ENCODE peak calls at places on chromosomes 5 and 9, in ten cellular contexts. B, R, F, O, E, V, S, C, K and G are unnamed samples.
A peak's percentile ranks its signal among the peaks of the same experiment; 100 is the strongest.

GRCh38 chr5:16160706-16161105 is 18.9 kb downstream of the MARCHF11 start:
- DNase-seq in B (no peak), R (no peak), F (peak; percentile 24), O (no peak), E (no peak), V (peak; percentile 4), S (peak; percentile 44), C (peak; percentile 82), K (peak; percentile 72), G (peak; percentile 60)

GRCh38 chr5:54518146-54519082 is 855 bp downstream of the SNX18 start:
- DNase-seq in B (peak; percentile 75), R (peak; percentile 78), F (no peak), O (peak; percentile 43), E (peak; percentile 70), V (no peak), S (no peak), C (no peak), K (peak; percentile 64), G (peak; percentile 58)

GRCh38 chr9:135701067-135701967 is 668 bp upstream of the KCNT1 start:
- DNase-seq in B (no peak), R (no peak), F (no peak), O (no peak), E (no peak), V (no peak), S (no peak), C (no peak), K (no peak), G (no peak)

GRCh38 chr5:126519637-126520592 is 75.1 kb downstream of the ALDH7A1 start:
- DNase-seq in B (no peak), R (peak; percentile 46), F (peak; percentile 8), O (no peak), E (no peak), V (no peak), S (no peak), C (peak; percentile 46), K (peak; percentile 57), G (peak; percentile 62)

GRCh38 chr9:111926421-111926875 is 29.8 kb downstream of the UGCG start:
- DNase-seq in B (peak; percentile 28), R (peak; percentile 73), F (no peak), O (peak; percentile 29), E (no peak), V (peak; percentile 95), S (peak; percentile 97), C (peak; percentile 88), K (peak; percentile 37), G (peak; percentile 90)

GRCh38 chr5:150209020-150209635 is 19.3 kb downstream of the SLC6A7 start:
- DNase-seq in B (no peak), R (peak; percentile 73), F (no peak), O (no peak), E (no peak), V (no peak), S (peak; percentile 4), C (peak; percentile 23), K (peak; percentile 28), G (peak; percentile 68)

GRCh38 chr9:131661954-131662621 is 77.8 kb downstream of the RAPGEF1 start:
- DNase-seq in B (no peak), R (no peak), F (no peak), O (peak; percentile 38), E (no peak), V (no peak), S (no peak), C (no peak), K (no peak), G (no peak)

GRCh38 chr5:141494761-141495455 is 6.0 kb downstream of the PCDHGC5 start:
- DNase-seq in B (no peak), R (no peak), F (no peak), O (no peak), E (no peak), V (no peak), S (no peak), C (no peak), K (no peak), G (peak; percentile 37)

GRCh38 chr5:18465833-18466681 is 831.8 kb downstream of the TAF11L14 start:
- DNase-seq in B (no peak), R (peak; percentile 43), F (no peak), O (peak; percentile 1), E (peak; percentile 49), V (no peak), S (peak; percentile 37), C (peak; percentile 50), K (peak; percentile 78), G (peak; percentile 63)

GRCh38 chr9:74803366-74804017 is 84.2 kb downstream of the TRPM6 start:
- DNase-seq in B (no peak), R (no peak), F (no peak), O (no peak), E (no peak), V (no peak), S (no peak), C (no peak), K (no peak), G (no peak)

GRCh38 chr5:162067651-162068411 is at the start of gene GABRG2:
- DNase-seq in B (no peak), R (no peak), F (no peak), O (no peak), E (no peak), V (no peak), S (no peak), C (no peak), K (no peak), G (no peak)

GRCh38 chr5:39198080-39198479 is 21.3 kb downstream of the FYB1 start:
- DNase-seq in B (no peak), R (no peak), F (no peak), O (no peak), E (no peak), V (no peak), S (no peak), C (no peak), K (no peak), G (no peak)

GRCh38 chr9:3240651-3241268 is 285.0 kb downstream of the RFX3 start:
- DNase-seq in B (peak; percentile 52), R (peak; percentile 75), F (peak; percentile 22), O (peak; percentile 32), E (peak; percentile 64), V (peak; percentile 30), S (peak; percentile 75), C (peak; percentile 82), K (peak; percentile 81), G (peak; percentile 66)

GRCh38 chr9:131318211-131318610 is 28.7 kb downstream of the PLPP7 start:
- DNase-seq in B (no peak), R (peak; percentile 40), F (no peak), O (no peak), E (no peak), V (no peak), S (no peak), C (peak; percentile 27), K (no peak), G (no peak)

GRCh38 chr5:10572451-10572850 is 8.6 kb downstream of the ANKRD33B start:
- DNase-seq in B (no peak), R (no peak), F (no peak), O (no peak), E (peak; percentile 17), V (no peak), S (no peak), C (no peak), K (no peak), G (no peak)